ENCODE peak calls at places on chromosomes 1 and 21, in ten cellular contexts. A, B, O, P, I, W, C, H, U and X are unnamed samples.

GRCh38 chr1:70290248-70290647 is 64.3 kb downstream of the ANKRD13C start:
- DNase-seq in A (no peak), B (peak), O (no peak), P (no peak), I (no peak), W (peak), C (peak), H (no peak), U (no peak), X (peak)

GRCh38 chr1:110210604-110211502 is 739 bp downstream of the KCNC4 start:
- DNase-seq in A (peak), B (peak), O (peak), P (peak), I (peak), W (no peak), C (no peak), H (no peak), U (peak), X (no peak)

GRCh38 chr1:160076295-160076694 is 5.0 kb upstream of the KCNJ9 start:
- DNase-seq in A (no peak), B (peak), O (no peak), P (no peak), I (no peak), W (no peak), C (no peak), H (no peak), U (no peak), X (no peak)

GRCh38 chr1:4726620-4727341 is 72.4 kb downstream of the AJAP1 start:
- DNase-seq in A (no peak), B (no peak), O (no peak), P (no peak), I (no peak), W (no peak), C (no peak), H (no peak), U (no peak), X (no peak)

GRCh38 chr1:168386949-168387586 is 106.4 kb downstream of the TBX19 start:
- DNase-seq in A (peak), B (peak), O (peak), P (peak), I (no peak), W (no peak), C (peak), H (no peak), U (peak), X (no peak)

GRCh38 chr1:6614953-6615785 is 1.6 kb downstream of the PHF13 start:
- DNase-seq in A (no peak), B (no peak), O (no peak), P (no peak), I (no peak), W (no peak), C (no peak), H (no peak), U (no peak), X (no peak)

GRCh38 chr1:3963554-3963953 is 63.5 kb upstream of the C1orf174 start:
- DNase-seq in A (no peak), B (no peak), O (no peak), P (no peak), I (no peak), W (no peak), C (no peak), H (no peak), U (no peak), X (no peak)

GRCh38 chr1:236880209-236880608 is 85.1 kb downstream of the MTR start:
- DNase-seq in A (no peak), B (no peak), O (no peak), P (no peak), I (no peak), W (no peak), C (no peak), H (no peak), U (no peak), X (no peak)

GRCh38 chr21:21682172-21682571 is 684.0 kb downstream of the NCAM2 start:
- DNase-seq in A (no peak), B (peak), O (no peak), P (no peak), I (peak), W (peak), C (peak), H (no peak), U (no peak), X (peak)

GRCh38 chr1:76048194-76048593 is 26.4 kb upstream of the ST6GALNAC3 start:
- DNase-seq in A (no peak), B (no peak), O (no peak), P (no peak), I (no peak), W (no peak), C (no peak), H (no peak), U (no peak), X (no peak)

GRCh38 chr1:42934111-42934510 is 24.6 kb downstream of the SLC2A1 start:
- DNase-seq in A (no peak), B (no peak), O (no peak), P (no peak), I (no peak), W (no peak), C (no peak), H (no peak), U (no peak), X (no peak)

GRCh38 chr21:38819719-38820147 is 14.0 kb downstream of the ETS2 start:
- DNase-seq in A (no peak), B (peak), O (no peak), P (no peak), I (peak), W (peak), C (no peak), H (no peak), U (no peak), X (peak)

GRCh38 chr1:9211291-9211811 is 23.2 kb upstream of the H6PD start:
- DNase-seq in A (no peak), B (peak), O (no peak), P (no peak), I (no peak), W (peak), C (peak), H (no peak), U (no peak), X (peak)

GRCh38 chr1:210062033-210062432 is 124.0 kb downstream of the SYT14 start:
- DNase-seq in A (no peak), B (no peak), O (no peak), P (no peak), I (no peak), W (no peak), C (no peak), H (no peak), U (no peak), X (no peak)

GRCh38 chr1:107559881-107560280 is 405.1 kb downstream of the VAV3 start:
- DNase-seq in A (no peak), B (peak), O (no peak), P (no peak), I (peak), W (no peak), C (peak), H (no peak), U (no peak), X (peak)

GRCh38 chr1:55060133-55060999 is 21.0 kb downstream of the PCSK9 start:
- DNase-seq in A (no peak), B (peak), O (no peak), P (no peak), I (no peak), W (no peak), C (peak), H (no peak), U (no peak), X (no peak)

GRCh38 chr1:3022976-3023375 is 1.7 kb downstream of the ACTRT2 start:
- DNase-seq in A (no peak), B (no peak), O (no peak), P (no peak), I (no peak), W (no peak), C (no peak), H (no peak), U (no peak), X (no peak)

GRCh38 chr21:45113543-45113942 is 39.2 kb downstream of the ADARB1 start:
- DNase-seq in A (no peak), B (no peak), O (no peak), P (no peak), I (no peak), W (no peak), C (no peak), H (no peak), U (no peak), X (no peak)

GRCh38 chr1:12208764-12209494 is 20.9 kb upstream of the VPS13D start:
- DNase-seq in A (peak), B (peak), O (peak), P (peak), I (peak), W (peak), C (peak), H (no peak), U (peak), X (peak)

GRCh38 chr1:211613108-211613947 is 34.4 kb upstream of the SLC30A1 start:
- DNase-seq in A (no peak), B (peak), O (no peak), P (no peak), I (peak), W (peak), C (peak), H (peak), U (no peak), X (peak)

GRCh38 chr1:231600461-231600976 is 26.1 kb upstream of the DISC1 start:
- DNase-seq in A (no peak), B (peak), O (no peak), P (no peak), I (no peak), W (peak), C (peak), H (no peak), U (no peak), X (peak)